ENCODE peak calls at places on chromosomes 6 and 20, in four cellular contexts. One of them, this sample, is unnamed.

GRCh38 chr6:150238857-150239407 is 96.1 kb downstream of the PPP1R14C start:
- DNase-seq in transverse colon: no peak
- DNase-seq in upper lobe of left lung: no peak
- DNase-seq in ovary: no peak
- DNase-seq in this sample: no peak

GRCh38 chr20:54061106-54061881 is 9.1 kb downstream of the BCAS1 start:
- DNase-seq in upper lobe of left lung: no peak
- DNase-seq in ovary: no peak
- DNase-seq in transverse colon: no peak
- DNase-seq in this sample: no peak

GRCh38 chr6:43217351-43217750 is 11.9 kb downstream of the DNPH1 start:
- DNase-seq in upper lobe of left lung: peak; percentile 46
- DNase-seq in transverse colon: no peak
- DNase-seq in ovary: no peak
- DNase-seq in this sample: no peak

GRCh38 chr6:136761227-136761922 is 30.9 kb downstream of the MAP3K5 start:
- DNase-seq in ovary: no peak
- DNase-seq in transverse colon: no peak
- DNase-seq in upper lobe of left lung: peak; percentile 35
- DNase-seq in this sample: peak; percentile 34

GRCh38 chr6:95578106-95578410 is 723 bp downstream of the MANEA start:
- DNase-seq in upper lobe of left lung: no peak
- DNase-seq in ovary: no peak
- DNase-seq in transverse colon: no peak
- DNase-seq in this sample: no peak

GRCh38 chr20:62155428-62156253 is 12.1 kb downstream of the SS18L1 start:
- DNase-seq in transverse colon: no peak
- DNase-seq in ovary: no peak
- DNase-seq in upper lobe of left lung: no peak
- DNase-seq in this sample: no peak

GRCh38 chr6:137776786-137777185 is 90.3 kb upstream of the TNFAIP3 start:
- DNase-seq in upper lobe of left lung: no peak
- DNase-seq in transverse colon: peak; percentile 22
- DNase-seq in ovary: no peak
- DNase-seq in this sample: no peak

GRCh38 chr20:63775096-63775978 is 35.8 kb downstream of the SLC2A4RG start:
- DNase-seq in transverse colon: no peak
- DNase-seq in ovary: peak; percentile 78
- DNase-seq in upper lobe of left lung: no peak
- DNase-seq in this sample: peak; percentile 73

GRCh38 chr6:94367316-94367715 is 948.0 kb upstream of the EPHA7 start:
- DNase-seq in transverse colon: no peak
- DNase-seq in ovary: no peak
- DNase-seq in upper lobe of left lung: no peak
- DNase-seq in this sample: no peak

GRCh38 chr20:21571841-21572690 is 58.2 kb upstream of the NKX2-2 start:
- DNase-seq in ovary: no peak
- DNase-seq in upper lobe of left lung: no peak
- DNase-seq in transverse colon: no peak
- DNase-seq in this sample: peak; percentile 29

GRCh38 chr6:135380793-135381192 is 116.7 kb downstream of the AHI1 start:
- DNase-seq in ovary: no peak
- DNase-seq in transverse colon: no peak
- DNase-seq in upper lobe of left lung: no peak
- DNase-seq in this sample: no peak

DNA sequence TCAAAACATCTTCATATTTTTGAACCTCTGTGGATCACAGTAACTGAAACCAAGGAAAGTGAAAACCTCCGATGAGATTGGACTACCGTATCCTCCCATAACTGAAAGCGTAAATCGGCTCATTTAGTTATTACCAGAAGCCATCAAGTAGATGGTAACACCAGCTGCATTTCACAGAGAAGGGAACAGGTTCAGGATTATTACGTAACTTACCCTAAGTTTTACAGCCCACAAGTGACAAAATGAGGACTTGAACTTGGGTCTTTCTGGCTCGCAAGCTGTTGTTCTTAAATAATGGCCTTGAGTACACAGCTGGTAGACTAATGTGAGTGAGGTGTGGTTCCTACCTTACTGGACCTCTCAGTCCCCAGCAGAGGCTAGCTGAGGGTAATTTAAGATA is 37.9 kb upstream of the CBLN4 start:
- DNase-seq in ovary: no peak
- DNase-seq in transverse colon: no peak
- DNase-seq in upper lobe of left lung: no peak
- DNase-seq in this sample: no peak
- H3K27ac ChIP-seq in ovary: no peak overlapping the region
- H3K27ac ChIP-seq in transverse colon: no peak overlapping the region
- H3K27ac ChIP-seq in upper lobe of left lung: no peak overlapping the region
- H3K27ac ChIP-seq in this sample: no peak overlapping the region

DNA sequence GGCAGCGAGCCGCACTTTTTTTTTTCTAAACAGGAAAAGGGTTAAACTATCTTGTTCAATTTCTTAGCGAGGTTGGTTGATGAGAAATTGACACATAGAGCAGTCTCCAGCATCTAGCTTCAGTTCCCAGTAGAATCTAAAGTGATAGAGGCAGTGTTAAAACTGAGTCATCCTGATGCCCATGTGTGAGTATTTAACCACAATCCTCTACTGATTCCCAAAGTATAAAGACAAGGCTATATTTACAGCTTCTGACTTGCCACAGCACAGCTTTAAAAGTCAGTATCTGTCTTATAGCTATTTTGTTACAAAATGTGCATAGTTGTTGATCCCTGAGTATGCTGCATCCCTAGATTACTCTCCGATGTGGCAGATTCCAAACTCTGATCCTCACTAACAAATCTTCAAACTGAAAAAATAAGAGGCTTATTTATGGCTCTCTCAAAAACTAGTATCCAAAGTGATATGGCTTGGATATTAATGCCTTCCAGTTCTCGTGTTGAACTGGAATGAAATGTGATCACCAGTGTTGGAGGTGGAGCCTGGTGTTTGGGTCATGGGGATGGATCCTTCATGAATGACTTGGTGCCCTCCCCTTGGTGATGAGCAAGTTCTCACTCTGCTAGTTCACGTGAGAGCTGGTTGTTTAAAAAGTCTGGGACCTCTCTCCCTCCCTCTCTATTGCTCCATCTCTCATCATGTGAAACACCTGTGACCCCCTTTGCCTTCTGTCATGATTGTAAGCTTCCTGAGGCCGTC is 13.1 kb upstream of the POPDC3 start:
- DNase-seq in ovary: no peak
- DNase-seq in transverse colon: no peak
- DNase-seq in upper lobe of left lung: no peak
- DNase-seq in this sample: no peak
- H3K27ac ChIP-seq in ovary: no peak overlapping the region
- H3K27ac ChIP-seq in transverse colon: no peak overlapping the region
- H3K27ac ChIP-seq in upper lobe of left lung: no peak overlapping the region
- H3K27ac ChIP-seq in this sample: no peak overlapping the region

DNA sequence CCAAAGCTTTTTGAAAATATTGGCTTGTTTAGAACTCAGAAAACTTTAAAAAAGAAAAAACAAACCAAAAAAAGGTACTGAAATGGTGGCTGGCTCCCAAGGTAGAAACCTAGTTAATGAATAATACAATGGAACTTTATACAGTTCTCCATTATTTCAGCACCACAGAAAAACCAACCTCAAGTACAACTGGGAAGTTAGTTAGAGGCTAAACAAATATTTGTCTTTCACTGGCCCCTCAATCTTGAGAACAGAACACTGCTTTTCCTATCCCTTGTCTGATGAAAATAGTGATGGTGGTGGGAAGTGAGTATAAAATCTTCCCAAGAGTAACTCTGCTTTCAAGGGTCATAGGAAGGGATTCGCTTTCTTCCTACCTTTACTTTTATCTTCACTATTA is 126.5 kb downstream of the REV3L start:
- DNase-seq in upper lobe of left lung: no peak
- DNase-seq in ovary: no peak
- DNase-seq in transverse colon: no peak
- DNase-seq in this sample: no peak
- H3K27ac ChIP-seq in upper lobe of left lung: no peak overlapping the region
- H3K27ac ChIP-seq in ovary: no peak overlapping the region
- H3K27ac ChIP-seq in transverse colon: no peak overlapping the region
- H3K27ac ChIP-seq in this sample: no peak overlapping the region

GRCh38 chr6:139367810-139368321 is 6.6 kb downstream of the CITED2 start:
- DNase-seq in transverse colon: no peak
- DNase-seq in ovary: no peak
- DNase-seq in upper lobe of left lung: no peak
- DNase-seq in this sample: no peak
- H3K27ac ChIP-seq in transverse colon: no peak overlapping the region
- H3K27ac ChIP-seq in ovary: no peak overlapping the region
- H3K27ac ChIP-seq in upper lobe of left lung: no peak overlapping the region
- H3K27ac ChIP-seq in this sample: no peak overlapping the region

GRCh38 chr20:10508468-10509251 is 73.6 kb downstream of the SLX4IP start:
- DNase-seq in transverse colon: no peak
- DNase-seq in upper lobe of left lung: no peak
- DNase-seq in ovary: peak; percentile 53
- DNase-seq in this sample: peak; percentile 58
- H3K27ac ChIP-seq in transverse colon: peak overlapping the region; percentile 87
- H3K27ac ChIP-seq in upper lobe of left lung: peak overlapping the region; percentile 13
- H3K27ac ChIP-seq in ovary: peak overlapping the region; percentile 33
- H3K27ac ChIP-seq in this sample: peak overlapping the region; percentile 18

GRCh38 chr20:23363257-23363649 is 1.3 kb downstream of the GZF1 start:
- DNase-seq in upper lobe of left lung: no peak
- DNase-seq in ovary: no peak
- DNase-seq in transverse colon: no peak
- DNase-seq in this sample: peak; percentile 34
- H3K27ac ChIP-seq in upper lobe of left lung: peak overlapping the region; percentile 96
- H3K27ac ChIP-seq in ovary: no peak overlapping the region
- H3K27ac ChIP-seq in transverse colon: peak overlapping the region; percentile 99
- H3K27ac ChIP-seq in this sample: peak overlapping the region; percentile 90

DNA sequence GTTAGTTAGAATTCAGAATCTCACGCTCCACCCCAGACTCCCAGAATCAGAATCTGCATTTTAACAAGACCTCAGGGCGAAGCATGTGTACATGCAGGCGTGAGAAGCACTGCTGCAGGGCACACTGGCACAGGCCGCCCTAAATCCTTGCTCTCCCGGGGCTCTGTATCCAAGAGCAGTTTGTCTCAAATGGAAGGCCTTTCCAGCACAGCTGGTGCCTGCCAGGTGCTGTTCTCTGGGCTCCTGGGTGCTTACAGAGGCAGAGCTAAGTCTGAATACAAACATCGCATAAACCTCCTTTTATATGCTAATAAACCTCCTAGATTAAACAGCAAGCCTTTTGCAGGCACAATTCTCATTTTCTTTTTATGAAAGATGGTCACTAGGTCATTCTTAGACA is 119.1 kb upstream of the CD93 start:
- DNase-seq in transverse colon: no peak
- DNase-seq in upper lobe of left lung: no peak
- DNase-seq in ovary: no peak
- DNase-seq in this sample: no peak
- H3K27ac ChIP-seq in transverse colon: peak overlapping the region; percentile 69
- H3K27ac ChIP-seq in upper lobe of left lung: no peak overlapping the region
- H3K27ac ChIP-seq in ovary: no peak overlapping the region
- H3K27ac ChIP-seq in this sample: peak overlapping the region; percentile 25

GRCh38 chr20:48283470-48284110 is 498.3 kb upstream of the SULF2 start:
- DNase-seq in ovary: peak; percentile 48
- DNase-seq in upper lobe of left lung: no peak
- DNase-seq in transverse colon: peak; percentile 25
- DNase-seq in this sample: no peak
- H3K27ac ChIP-seq in ovary: no peak overlapping the region
- H3K27ac ChIP-seq in upper lobe of left lung: no peak overlapping the region
- H3K27ac ChIP-seq in transverse colon: no peak overlapping the region
- H3K27ac ChIP-seq in this sample: no peak overlapping the region

GRCh38 chr6:78093861-78094360 is 441.1 kb downstream of the MEI4 start:
- DNase-seq in transverse colon: no peak
- DNase-seq in upper lobe of left lung: no peak
- DNase-seq in ovary: no peak
- DNase-seq in this sample: no peak
- H3K27ac ChIP-seq in transverse colon: no peak overlapping the region
- H3K27ac ChIP-seq in upper lobe of left lung: no peak overlapping the region
- H3K27ac ChIP-seq in ovary: no peak overlapping the region
- H3K27ac ChIP-seq in this sample: no peak overlapping the region

This sample was measured in testis.